ENCODE peak calls at places on chromosomes 11 and 22, in nine cellular contexts. M is activated CD4-positive, alpha-beta memory T cell treated with anti-CD3 and anti-CD28 coated beads for 36 hours; F is activated T-cell treated with anti-CD3 and anti-CD28 coated beads for 4 hours; C is neural crest cell; I is CD4-positive, alpha-beta T cell; O is ureter; V is posterior vena cava; L is Daoy; N is IMR-90. B is an unnamed sample.

GRCh38 chr22:50529416-50530279 is at the start of gene TYMP:
- DNase-seq in I (peak; percentile 80), N (no peak), C (no peak), F (peak; percentile 56), L (no peak), V (peak; percentile 96), M (peak; percentile 82), O (no peak), B (peak; percentile 75)

GRCh38 chr22:23693979-23694680 is 3.3 kb downstream of the RGL4 start:
- DNase-seq in O (no peak), N (no peak), F (no peak), C (no peak), M (no peak), I (no peak), L (no peak), V (peak; percentile 66), B (no peak)

GRCh38 chr11:32527191-32527590 is 56.4 kb upstream of the EIF3M start:
- DNase-seq in O (no peak), L (no peak), V (no peak), N (no peak), F (no peak), I (no peak), C (no peak), M (no peak), B (no peak)

GRCh38 chr11:76233196-76233921 is 27.1 kb upstream of the WNT11 start:
- DNase-seq in L (peak; percentile 25), F (no peak), N (no peak), V (no peak), I (no peak), M (no peak), C (no peak), O (no peak), B (no peak)

GRCh38 chr11:34650528-34650927 is 29.6 kb downstream of the EHF start:
- DNase-seq in N (peak; percentile 22), F (peak; percentile 62), C (no peak), M (peak; percentile 95), V (no peak), I (peak; percentile 49), L (peak; percentile 58), O (no peak), B (peak; percentile 19)

GRCh38 chr11:28760676-28761390 is 652.6 kb downstream of the METTL15 start:
- DNase-seq in C (no peak), M (no peak), O (no peak), L (peak; percentile 79), I (no peak), F (no peak), V (no peak), N (peak; percentile 27), B (no peak)

GRCh38 chr11:131108780-131109179 is 192.5 kb upstream of the SNX19 start:
- DNase-seq in M (no peak), N (peak; percentile 60), C (no peak), O (no peak), I (no peak), F (no peak), V (no peak), L (peak; percentile 5), B (no peak)

GRCh38 chr22:32020117-32020516 is 22.9 kb upstream of the SLC5A1 start:
- DNase-seq in M (no peak), V (no peak), C (no peak), N (peak; percentile 81), F (no peak), L (peak; percentile 88), O (no peak), I (no peak), B (no peak)

GRCh38 chr22:21044931-21045584 is 688 bp upstream of the LRRC74B start:
- DNase-seq in L (peak; percentile 70), N (peak; percentile 65), C (no peak), V (peak; percentile 83), F (no peak), O (no peak), I (no peak), M (no peak), B (no peak)

GRCh38 chr11:68721075-68721474 is 30.2 kb downstream of the TESMIN start:
- DNase-seq in I (no peak), O (no peak), C (no peak), F (no peak), N (no peak), M (no peak), L (no peak), V (no peak), B (no peak)

GRCh38 chr22:30252411-30253204 is 6.0 kb upstream of the LIF start:
- DNase-seq in M (no peak), O (no peak), I (no peak), L (peak; percentile 70), C (no peak), N (no peak), V (no peak), F (no peak), B (no peak)

GRCh38 chr11:36273110-36273509 is 16.1 kb downstream of the COMMD9 start:
- DNase-seq in M (no peak), N (no peak), V (no peak), O (no peak), F (no peak), I (no peak), C (no peak), L (no peak), B (no peak)

GRCh38 chr22:23113067-23113846 is 28.5 kb downstream of the RSPH14 start:
- DNase-seq in N (peak; percentile 54), L (peak; percentile 18), V (no peak), C (no peak), O (no peak), I (no peak), F (no peak), M (no peak), B (no peak)

GRCh38 chr11:69511358-69512015 is 30.0 kb downstream of the LINC01488 start:
- DNase-seq in O (no peak), C (no peak), I (no peak), N (no peak), L (no peak), F (no peak), M (no peak), V (peak; percentile 57), B (no peak)

GRCh38 chr11:85886089-85887056 is 31.2 kb downstream of the CCDC83 start:
- DNase-seq in F (no peak), N (peak; percentile 65), O (no peak), L (no peak), C (no peak), V (no peak), I (no peak), M (no peak), B (no peak)

GRCh38 chr11:69306821-69307220 is 12.9 kb downstream of the MYEOV start:
- DNase-seq in V (peak; percentile 58), F (no peak), M (no peak), O (no peak), L (no peak), N (no peak), I (no peak), C (no peak), B (no peak)

GRCh38 chr11:11189501-11189900 is 163.5 kb downstream of the CSNK2A3 start:
- DNase-seq in V (no peak), I (no peak), M (no peak), O (no peak), C (no peak), N (no peak), L (no peak), F (no peak), B (no peak)

GRCh38 chr11:62539238-62539925 is 7.2 kb downstream of the AHNAK start:
- DNase-seq in I (peak; percentile 57), L (peak; percentile 97), C (no peak), F (no peak), M (peak; percentile 85), V (peak; percentile 94), O (peak; percentile 87), N (peak; percentile 93), B (no peak)

GRCh38 chr11:103825469-103825868 is 211.0 kb upstream of the DDI1 start:
- DNase-seq in L (no peak), V (no peak), N (no peak), I (no peak), C (no peak), O (no peak), M (no peak), F (no peak), B (no peak)

GRCh38 chr11:93608280-93608862 is 53.1 kb upstream of the CEP295 start:
- DNase-seq in F (no peak), O (no peak), I (no peak), N (no peak), M (no peak), V (no peak), L (no peak), C (no peak), B (no peak)

GRCh38 chr11:132430352-132431091 is 1060.1 kb downstream of the NTM start:
- DNase-seq in N (no peak), F (no peak), V (no peak), L (peak; percentile 32), O (no peak), I (no peak), C (no peak), M (no peak), B (no peak)

GRCh38 chr11:9664276-9665171 is 647 bp downstream of the SWAP70 start:
- DNase-seq in V (peak; percentile 89), C (peak; percentile 6), M (peak; percentile 13), I (peak; percentile 40), N (peak; percentile 34), L (peak; percentile 50), F (peak; percentile 4), O (peak; percentile 63), B (peak; percentile 44)

GRCh38 chr22:45218974-45219373 is 21.7 kb downstream of the KIAA0930 start:
- DNase-seq in I (no peak), L (no peak), M (peak; percentile 69), C (no peak), V (no peak), F (no peak), N (peak; percentile 37), O (no peak), B (no peak)

GRCh38 chr11:85815186-85815911 is 4.4 kb upstream of the SYTL2 start:
- DNase-seq in V (no peak), M (no peak), I (no peak), L (peak; percentile 37), C (no peak), O (no peak), F (no peak), N (peak; percentile 95), B (no peak)

GRCh38 chr11:78961186-78961782 is 386.6 kb upstream of the NARS2 start:
- DNase-seq in V (no peak), M (peak; percentile 9), F (no peak), I (no peak), N (peak; percentile 46), L (peak; percentile 39), O (peak; percentile 58), C (no peak), B (no peak)

GRCh38 chr11:133955091-133955846 is 1.5 kb downstream of the IGSF9B start:
- DNase-seq in V (no peak), F (peak; percentile 19), M (peak; percentile 70), L (peak; percentile 53), N (no peak), C (no peak), I (no peak), O (peak; percentile 76), B (no peak)

GRCh38 chr11:36088234-36088975 is 144.5 kb downstream of the LDLRAD3 start:
- DNase-seq in M (no peak), O (no peak), L (no peak), N (peak; percentile 44), V (no peak), I (no peak), C (no peak), F (no peak), B (no peak)

GRCh38 chr22:19109198-19110063 is 12.8 kb downstream of the DGCR2 start:
- DNase-seq in M (peak; percentile 67), N (peak; percentile 64), O (no peak), F (peak; percentile 25), L (no peak), V (peak; percentile 49), C (no peak), I (peak; percentile 47), B (peak; percentile 48)

GRCh38 chr11:122161191-122161590 is 45.2 kb upstream of the BLID start:
- DNase-seq in F (no peak), N (no peak), L (no peak), V (no peak), O (no peak), I (no peak), C (no peak), M (no peak), B (no peak)

GRCh38 chr11:130478204-130478701 is 29.8 kb downstream of the ADAMTS15 start:
- DNase-seq in N (peak; percentile 95), L (peak; percentile 88), O (peak; percentile 83), M (no peak), F (no peak), I (no peak), V (peak; percentile 93), C (no peak), B (no peak)

GRCh38 chr11:132977746-132978145 is 554.6 kb downstream of the OPCML start:
- DNase-seq in F (no peak), L (no peak), M (no peak), O (no peak), I (no peak), N (no peak), C (no peak), V (no peak), B (no peak)

B was measured in memory B cell.